ENCODE peak calls at places on chromosomes 3 and 15, in seven cellular contexts. One of them, this sample, is unnamed.

GRCh38 chr3:141313091-141313683 is 55.1 kb upstream of the ZBTB38 start:
- DNase-seq in GM12878: no peak
- DNase-seq in HepG2: no peak
- DNase-seq in H1: no peak
- DNase-seq in GM12892: no peak
- DNase-seq in K562: peak; percentile 64
- DNase-seq in SK-N-SH: no peak
- DNase-seq in this sample: no peak

GRCh38 chr3:77078279-77078678 is 38.4 kb downstream of the ROBO2 start:
- DNase-seq in GM12878: no peak
- DNase-seq in HepG2: peak; percentile 1
- DNase-seq in H1: no peak
- DNase-seq in GM12892: no peak
- DNase-seq in K562: no peak
- DNase-seq in SK-N-SH: no peak
- DNase-seq in this sample: no peak

GRCh38 chr3:53229606-53230005 is 26.2 kb downstream of the TKT start:
- DNase-seq in GM12878: no peak
- DNase-seq in HepG2: no peak
- DNase-seq in H1: no peak
- DNase-seq in GM12892: no peak
- DNase-seq in K562: no peak
- DNase-seq in SK-N-SH: no peak
- DNase-seq in this sample: no peak

GRCh38 chr3:189322339-189322738 is 150.6 kb downstream of the TPRG1 start:
- DNase-seq in GM12878: no peak
- DNase-seq in HepG2: no peak
- DNase-seq in H1: no peak
- DNase-seq in GM12892: no peak
- DNase-seq in K562: no peak
- DNase-seq in SK-N-SH: no peak
- DNase-seq in this sample: no peak

GRCh38 chr3:146020969-146021368 is 140.0 kb downstream of the PLOD2 start:
- DNase-seq in GM12878: no peak
- DNase-seq in HepG2: peak; percentile 3
- DNase-seq in H1: no peak
- DNase-seq in GM12892: no peak
- DNase-seq in K562: no peak
- DNase-seq in SK-N-SH: no peak
- DNase-seq in this sample: no peak

GRCh38 chr3:149736180-149737100 is 15.8 kb downstream of the COMMD2 start:
- DNase-seq in GM12878: no peak
- DNase-seq in HepG2: peak; percentile 67
- DNase-seq in H1: no peak
- DNase-seq in GM12892: no peak
- DNase-seq in K562: no peak
- DNase-seq in SK-N-SH: no peak
- DNase-seq in this sample: no peak

GRCh38 chr3:180018588-180018987 is 18.1 kb downstream of the PEX5L start:
- DNase-seq in GM12878: no peak
- DNase-seq in HepG2: no peak
- DNase-seq in H1: no peak
- DNase-seq in GM12892: no peak
- DNase-seq in K562: no peak
- DNase-seq in SK-N-SH: no peak
- DNase-seq in this sample: no peak

GRCh38 chr15:72472907-72473669 is 1.0 kb upstream of the ARIH1 start:
- DNase-seq in GM12878: peak; percentile 5
- DNase-seq in HepG2: no peak
- DNase-seq in H1: no peak
- DNase-seq in GM12892: no peak
- DNase-seq in K562: no peak
- DNase-seq in SK-N-SH: no peak
- DNase-seq in this sample: no peak

GRCh38 chr3:142117452-142117851 is 31.9 kb downstream of the TFDP2 start:
- DNase-seq in GM12878: no peak
- DNase-seq in HepG2: no peak
- DNase-seq in H1: no peak
- DNase-seq in GM12892: no peak
- DNase-seq in K562: no peak
- DNase-seq in SK-N-SH: no peak
- DNase-seq in this sample: no peak

GRCh38 chr15:91133511-91133910 is 33.5 kb downstream of the SV2B start:
- DNase-seq in GM12878: no peak
- DNase-seq in HepG2: no peak
- DNase-seq in H1: no peak
- DNase-seq in GM12892: no peak
- DNase-seq in K562: no peak
- DNase-seq in SK-N-SH: no peak
- DNase-seq in this sample: no peak

GRCh38 chr15:42349178-42349577 is 10.1 kb upstream of the CAPN3 start:
- DNase-seq in GM12878: no peak
- DNase-seq in HepG2: no peak
- DNase-seq in H1: no peak
- DNase-seq in GM12892: no peak
- DNase-seq in K562: no peak
- DNase-seq in SK-N-SH: no peak
- DNase-seq in this sample: no peak

GRCh38 chr15:42343596-42344232 is 15.6 kb upstream of the CAPN3 start:
- DNase-seq in GM12878: no peak
- DNase-seq in HepG2: no peak
- DNase-seq in H1: no peak
- DNase-seq in GM12892: no peak
- DNase-seq in K562: no peak
- DNase-seq in SK-N-SH: no peak
- DNase-seq in this sample: no peak

GRCh38 chr15:42345502-42345901 is 13.8 kb upstream of the CAPN3 start:
- DNase-seq in GM12878: no peak
- DNase-seq in HepG2: no peak
- DNase-seq in H1: no peak
- DNase-seq in GM12892: no peak
- DNase-seq in K562: no peak
- DNase-seq in SK-N-SH: no peak
- DNase-seq in this sample: no peak

GRCh38 chr15:42348083-42348482 is 11.2 kb upstream of the CAPN3 start:
- DNase-seq in GM12878: no peak
- DNase-seq in HepG2: no peak
- DNase-seq in H1: no peak
- DNase-seq in GM12892: no peak
- DNase-seq in K562: no peak
- DNase-seq in SK-N-SH: no peak
- DNase-seq in this sample: no peak

DNA sequence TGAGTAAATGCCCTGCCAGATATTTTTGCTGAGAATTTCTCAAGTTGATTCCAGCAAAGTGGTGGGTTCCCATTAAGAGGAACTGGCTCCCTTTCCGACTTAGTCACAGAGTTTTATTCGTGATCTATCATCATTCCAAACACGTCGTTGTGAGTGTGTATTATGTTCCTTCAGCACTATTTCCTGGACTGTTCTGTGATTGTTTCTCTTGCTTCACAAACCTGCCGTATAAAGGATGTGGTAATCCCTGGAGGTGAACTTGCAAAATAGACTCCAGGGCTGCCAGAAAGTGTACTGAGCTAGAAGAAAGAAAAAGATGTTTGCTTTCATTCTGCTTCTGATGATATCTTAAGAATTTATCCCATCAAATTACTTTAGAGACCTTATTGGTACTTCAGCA is 14.5 kb upstream of the CAPN3 start:
- DNase-seq in GM12878: no peak
- DNase-seq in HepG2: no peak
- DNase-seq in H1: no peak
- DNase-seq in GM12892: no peak
- DNase-seq in K562: no peak
- DNase-seq in SK-N-SH: no peak
- DNase-seq in this sample: no peak
- TF ChIP-seq TAF1 in GM12878: no peak
- TF ChIP-seq TAF1 in HepG2: no peak
- TF ChIP-seq TAF1 in H1: no peak
- TF ChIP-seq TAF1 in GM12892: no peak
- TF ChIP-seq TAF1 in K562: no peak
- TF ChIP-seq TAF1 in SK-N-SH: no peak
- TF ChIP-seq TAF1 in this sample: no peak

GRCh38 chr3:171840831-171841619 is 2.1 kb upstream of the TMEM212 start:
- DNase-seq in GM12878: no peak
- DNase-seq in HepG2: peak; percentile 97
- DNase-seq in H1: no peak
- DNase-seq in GM12892: no peak
- DNase-seq in K562: no peak
- DNase-seq in SK-N-SH: no peak
- DNase-seq in this sample: no peak

GRCh38 chr3:171840484-171840830 is 2.7 kb upstream of the TMEM212 start:
- DNase-seq in GM12878: no peak
- DNase-seq in HepG2: no peak
- DNase-seq in H1: no peak
- DNase-seq in GM12892: no peak
- DNase-seq in K562: no peak
- DNase-seq in SK-N-SH: no peak
- DNase-seq in this sample: no peak

GRCh38 chr3:171841620-171842000 is 1.5 kb upstream of the TMEM212 start:
- DNase-seq in GM12878: no peak
- DNase-seq in HepG2: peak; percentile 42
- DNase-seq in H1: no peak
- DNase-seq in GM12892: no peak
- DNase-seq in K562: no peak
- DNase-seq in SK-N-SH: no peak
- DNase-seq in this sample: no peak

GRCh38 chr3:171844873-171845272 is 1.7 kb downstream of the TMEM212 start:
- DNase-seq in GM12878: no peak
- DNase-seq in HepG2: peak; percentile 89
- DNase-seq in H1: no peak
- DNase-seq in GM12892: no peak
- DNase-seq in K562: no peak
- DNase-seq in SK-N-SH: no peak
- DNase-seq in this sample: no peak

DNA sequence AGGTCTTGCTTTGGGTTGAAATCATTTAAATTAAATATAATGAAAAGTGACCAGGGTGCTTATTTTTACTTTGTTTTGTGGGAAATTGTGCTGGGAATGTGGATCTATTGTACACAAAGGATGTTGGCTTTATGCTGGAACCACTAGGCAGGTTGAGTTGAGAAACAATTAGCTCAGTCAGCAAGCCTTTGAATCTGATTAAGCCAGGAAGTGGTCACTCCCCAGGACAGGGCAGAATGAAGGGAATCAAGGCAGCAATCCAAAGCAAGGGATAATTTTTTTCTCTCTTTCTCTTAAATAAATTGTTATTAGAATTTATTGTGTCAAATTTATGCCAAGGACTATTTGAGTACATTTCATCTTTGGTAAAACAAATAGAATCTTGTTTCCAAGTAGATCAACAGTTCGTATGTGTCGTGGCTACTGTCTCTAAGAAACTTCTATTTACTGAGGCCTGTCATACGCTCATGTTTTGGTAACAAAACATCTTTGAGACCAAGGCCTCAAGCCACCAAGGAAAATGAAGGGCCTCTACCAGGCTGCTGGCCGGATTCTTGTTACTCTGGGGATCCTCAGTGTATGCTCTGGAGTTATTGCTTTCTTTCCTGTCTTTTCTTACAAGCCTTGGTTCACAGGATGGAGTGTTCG is at the start of gene TMEM212:
- DNase-seq in GM12878: no peak
- DNase-seq in HepG2: peak; percentile 88
- DNase-seq in H1: no peak
- DNase-seq in GM12892: no peak
- DNase-seq in K562: no peak
- DNase-seq in SK-N-SH: no peak
- DNase-seq in this sample: no peak
- TF ChIP-seq TAF1 in GM12878: no peak
- TF ChIP-seq TAF1 in HepG2: no peak
- TF ChIP-seq TAF1 in H1: no peak
- TF ChIP-seq TAF1 in GM12892: no peak
- TF ChIP-seq TAF1 in K562: no peak
- TF ChIP-seq TAF1 in SK-N-SH: no peak
- TF ChIP-seq TAF1 in this sample: no peak

GRCh38 chr3:42161050-42161935 is 70.1 kb downstream of the TRAK1 start:
- DNase-seq in GM12878: no peak
- DNase-seq in HepG2: peak; percentile 25
- DNase-seq in H1: no peak
- DNase-seq in GM12892: no peak
- DNase-seq in K562: no peak
- DNase-seq in SK-N-SH: no peak
- DNase-seq in this sample: no peak
- TF ChIP-seq TAF1 in GM12878: no peak
- TF ChIP-seq TAF1 in HepG2: no peak
- TF ChIP-seq TAF1 in H1: no peak
- TF ChIP-seq TAF1 in GM12892: no peak
- TF ChIP-seq TAF1 in K562: no peak
- TF ChIP-seq TAF1 in SK-N-SH: no peak
- TF ChIP-seq TAF1 in this sample: no peak

DNA sequence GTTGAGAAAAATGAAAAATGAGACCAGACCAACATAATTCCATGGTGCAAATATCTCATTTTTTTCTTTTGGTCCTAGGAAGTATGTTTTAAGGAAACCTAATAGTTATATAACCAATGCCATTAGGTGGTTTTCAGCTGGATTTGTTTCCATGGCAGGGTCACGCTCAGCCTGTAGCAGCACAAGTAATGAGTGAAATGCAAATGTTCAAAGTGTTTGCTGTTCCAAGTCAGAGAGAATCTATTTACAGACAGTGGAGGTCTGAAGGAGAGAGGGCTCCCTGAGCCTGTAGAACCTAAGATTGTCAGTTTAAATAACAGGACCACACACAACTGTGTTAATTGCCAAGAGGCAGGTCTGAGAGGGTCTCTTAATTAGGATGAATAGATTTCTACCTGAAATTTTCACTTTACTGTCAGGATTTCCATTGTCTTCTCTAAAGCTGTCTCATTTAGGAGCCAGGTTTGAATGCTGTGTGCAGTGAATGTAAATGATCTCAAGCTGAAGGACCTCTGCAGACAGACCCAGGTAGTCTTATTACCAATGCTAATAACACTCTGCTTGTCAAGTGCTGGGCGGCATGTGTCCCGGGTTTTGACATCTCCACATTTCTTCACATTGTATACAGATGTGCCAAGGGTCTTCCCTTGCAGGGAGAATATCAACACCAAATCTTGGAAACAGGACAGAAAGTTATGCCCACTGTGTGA is 317.3 kb upstream of the NECTIN3 start:
- DNase-seq in GM12878: no peak
- DNase-seq in HepG2: no peak
- DNase-seq in H1: no peak
- DNase-seq in GM12892: no peak
- DNase-seq in K562: no peak
- DNase-seq in SK-N-SH: no peak
- DNase-seq in this sample: no peak
- TF ChIP-seq TAF1 in GM12878: no peak
- TF ChIP-seq TAF1 in HepG2: no peak
- TF ChIP-seq TAF1 in H1: no peak
- TF ChIP-seq TAF1 in GM12892: no peak
- TF ChIP-seq TAF1 in K562: no peak
- TF ChIP-seq TAF1 in SK-N-SH: no peak
- TF ChIP-seq TAF1 in this sample: no peak

This sample was measured in GM12891.